ENCODE peak calls at places on chromosomes 16 and 17, in six cellular contexts. P, I, Y, U, X and D are unnamed samples.

GRCh38 chr16:26665166-26665939 is 401.4 kb upstream of the C16orf82 start:
- DNase-seq in X (no peak), U (no peak), P (no peak), I (no peak), Y (no peak), D (no peak)

GRCh38 chr17:81334419-81334896 is 39.4 kb upstream of the SLC38A10 start:
- DNase-seq in Y (no peak), I (no peak), U (no peak), X (no peak), P (no peak), D (no peak)

GRCh38 chr16:17354121-17354750 is 116.5 kb downstream of the XYLT1 start:
- DNase-seq in X (no peak), Y (peak; percentile 61), U (no peak), P (no peak), I (no peak), D (no peak)

GRCh38 chr16:88374736-88375135 is 8.0 kb upstream of the ZNF469 start:
- DNase-seq in Y (no peak), U (no peak), I (no peak), P (no peak), X (peak; percentile 2), D (no peak)

GRCh38 chr16:88350922-88351321 is 31.8 kb upstream of the ZNF469 start:
- DNase-seq in U (no peak), X (no peak), I (no peak), Y (no peak), P (no peak), D (no peak)

GRCh38 chr16:78122774-78123315 is 23.4 kb downstream of the WWOX start:
- DNase-seq in P (peak; percentile 60), X (no peak), Y (peak; percentile 32), I (peak; percentile 76), U (no peak), D (peak; percentile 45)

GRCh38 chr16:69711115-69711740 is 15.1 kb downstream of the NQO1 start:
- DNase-seq in X (no peak), U (no peak), Y (no peak), I (peak; percentile 66), P (no peak), D (no peak)

GRCh38 chr17:2084766-2085647 is 30.1 kb downstream of the HIC1 start:
- DNase-seq in X (no peak), Y (no peak), U (no peak), P (no peak), I (peak; percentile 80), D (no peak)

GRCh38 chr17:27810902-27811557 is 10.7 kb upstream of the NOS2 start:
- DNase-seq in X (no peak), I (no peak), U (no peak), Y (no peak), P (no peak), D (no peak)

GRCh38 chr17:4719146-4719545 is 8.7 kb downstream of the ARRB2 start:
- DNase-seq in X (no peak), P (no peak), U (no peak), I (no peak), Y (no peak), D (no peak)

GRCh38 chr17:58630883-58631522 is 60.8 kb downstream of the TEX14 start:
- DNase-seq in P (no peak), X (peak; percentile 44), I (no peak), Y (peak; percentile 70), U (peak; percentile 46), D (no peak)

GRCh38 chr17:77405867-77406513 is 265.2 kb downstream of the SEC14L1 start:
- DNase-seq in X (no peak), I (no peak), U (no peak), P (no peak), Y (no peak), D (no peak)

GRCh38 chr17:57488856-57489255 is 232.5 kb downstream of the MSI2 start:
- DNase-seq in U (no peak), P (no peak), Y (no peak), X (no peak), I (no peak), D (no peak)

GRCh38 chr16:74718741-74719610 is 18.3 kb upstream of the MLKL start:
- DNase-seq in X (no peak), P (no peak), U (no peak), Y (no peak), I (no peak), D (no peak)

GRCh38 chr17:73343739-73344454 is 32.1 kb upstream of the CDC42EP4 start:
- DNase-seq in Y (no peak), U (no peak), I (no peak), X (no peak), P (no peak), D (no peak)

GRCh38 chr16:59169168-59169567 is 435.1 kb upstream of the GOT2 start:
- DNase-seq in P (no peak), X (no peak), I (no peak), U (no peak), Y (no peak), D (no peak)

GRCh38 chr16:46673320-46674013 is 15.5 kb downstream of the VPS35 start:
- DNase-seq in U (peak; percentile 53), I (peak; percentile 61), P (peak; percentile 56), X (peak; percentile 41), Y (peak; percentile 79), D (peak; percentile 74)

GRCh38 chr16:3001316-3001715 is 11.4 kb upstream of the CLDN9 start:
- DNase-seq in I (no peak), P (no peak), U (no peak), Y (peak; percentile 54), X (no peak), D (no peak)

GRCh38 chr17:19799796-19800195 is 51.7 kb upstream of the ALDH3A1 start:
- DNase-seq in Y (no peak), I (no peak), U (no peak), X (no peak), P (no peak), D (no peak)

GRCh38 chr17:66373944-66374817 is 71.8 kb downstream of the PRKCA start:
- DNase-seq in I (no peak), P (no peak), U (no peak), X (peak; percentile 14), Y (peak; percentile 56), D (no peak)

GRCh38 chr17:78034429-78035091 is 76.1 kb downstream of the TNRC6C start:
- DNase-seq in U (no peak), X (no peak), P (no peak), Y (no peak), I (peak; percentile 34), D (no peak)

GRCh38 chr16:27859020-27859419 is 204.5 kb downstream of the GSG1L start:
- DNase-seq in U (peak; percentile 12), X (no peak), Y (peak; percentile 58), I (no peak), P (no peak), D (no peak)

GRCh38 chr17:27529230-27529796 is 73.1 kb downstream of the KSR1 start:
- DNase-seq in Y (no peak), P (no peak), X (no peak), I (peak; percentile 62), U (no peak), D (no peak)

GRCh38 chr16:88705076-88705684 is 1.0 kb downstream of the RNF166 start:
- DNase-seq in X (no peak), I (no peak), U (no peak), P (no peak), Y (no peak), D (no peak)

GRCh38 chr17:80138856-80139426 is 8.0 kb downstream of the EIF4A3 start:
- DNase-seq in I (no peak), X (no peak), Y (no peak), P (no peak), U (no peak), D (no peak)

GRCh38 chr16:72766506-72766905 is 281.4 kb downstream of the ZFHX3 start:
- DNase-seq in X (no peak), Y (peak; percentile 30), U (no peak), I (no peak), P (no peak), D (no peak)

DNA sequence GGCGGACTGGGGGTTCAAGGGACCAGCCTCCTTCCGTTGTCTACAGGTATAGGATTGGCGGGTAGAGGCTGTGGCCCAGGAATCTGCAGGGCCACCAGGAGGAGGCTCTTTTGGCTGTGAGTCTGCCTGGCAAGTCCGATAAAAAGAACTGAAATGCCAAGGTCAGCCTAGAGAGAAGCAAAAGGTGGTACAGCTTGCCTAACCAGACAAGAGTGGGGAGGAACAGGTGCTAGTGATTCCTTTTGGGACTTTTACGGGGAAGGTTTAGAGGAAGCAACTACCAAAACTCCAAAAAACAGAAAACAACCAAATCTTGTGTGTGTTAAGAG is 5.6 kb upstream of the EVPL start:
- DNase-seq in U (no peak), Y (no peak), I (no peak), P (no peak), X (no peak), D (no peak)
- TF ChIP-seq CTCF in U (no peak), Y (no peak), I (no peak), P (no peak), X (no peak), D (no peak)

GRCh38 chr17:30716461-30717289 is 107.8 kb downstream of the CRLF3 start:
- DNase-seq in I (no peak), X (no peak), U (no peak), Y (no peak), P (no peak), D (no peak)
- TF ChIP-seq CTCF in I (peak; percentile 28), X (no peak), U (no peak), Y (peak; percentile 31), P (peak; percentile 47), D (peak; percentile 8)

DNA sequence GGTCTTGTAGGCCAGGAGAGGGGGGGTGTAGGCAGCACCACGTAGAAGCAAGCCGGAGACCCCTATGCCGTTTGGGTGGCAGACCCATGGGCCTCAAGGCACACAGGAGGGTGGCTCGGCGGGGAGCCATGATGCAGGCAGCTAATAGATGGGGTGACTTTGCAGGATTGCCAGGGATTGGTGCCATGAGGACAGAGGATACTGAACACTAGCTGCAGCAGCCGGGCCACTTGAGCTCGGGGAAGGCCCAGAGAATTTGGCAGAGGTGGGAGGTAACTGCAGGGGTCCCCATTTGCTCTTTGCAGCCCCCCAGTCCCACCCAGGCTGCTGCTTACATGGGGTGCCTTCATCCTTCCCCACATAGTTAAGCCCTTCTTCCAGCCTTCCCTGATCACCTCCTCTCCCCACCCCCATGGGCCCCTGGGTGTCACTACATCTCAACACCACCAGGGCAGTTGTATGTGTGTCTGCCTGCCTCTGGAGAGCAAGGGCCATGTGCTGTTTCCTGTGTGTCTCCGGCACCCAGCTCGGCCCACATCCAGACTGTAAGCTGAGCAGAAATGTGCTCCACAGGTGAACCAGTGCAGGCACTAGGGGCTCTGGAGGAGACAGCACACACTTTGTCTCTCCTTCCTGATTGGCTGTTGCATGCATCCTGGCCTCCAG is 52.1 kb downstream of the SREBF1 start:
- DNase-seq in I (no peak), U (no peak), X (no peak), Y (peak; percentile 56), P (no peak), D (no peak)
- TF ChIP-seq CTCF in I (no peak), U (no peak), X (no peak), Y (peak; percentile 19), P (no peak), D (no peak)

GRCh38 chr16:83715217-83715920 is 92.4 kb upstream of the HSBP1 start:
- DNase-seq in U (no peak), I (peak; percentile 38), Y (no peak), X (no peak), P (no peak), D (no peak)

GRCh38 chr16:83717308-83717707 is 90.5 kb upstream of the HSBP1 start:
- DNase-seq in Y (peak; percentile 57), P (no peak), I (no peak), U (no peak), X (no peak), D (no peak)

GRCh38 chr16:83717814-83718213 is 90.0 kb upstream of the HSBP1 start:
- DNase-seq in P (no peak), Y (no peak), X (no peak), U (no peak), I (peak; percentile 80), D (no peak)

GRCh38 chr16:83713597-83713996 is 94.2 kb upstream of the HSBP1 start:
- DNase-seq in X (no peak), U (no peak), I (no peak), P (no peak), Y (no peak), D (no peak)

GRCh38 chr16:83714286-83714685 is 93.5 kb upstream of the HSBP1 start:
- DNase-seq in U (no peak), I (no peak), P (no peak), Y (no peak), X (no peak), D (no peak)
- TF ChIP-seq CTCF in U (no peak), I (no peak), P (no peak), Y (no peak), X (no peak), D (no peak)